ENCODE peak calls at places on chromosomes 7 and 10, in five cellular contexts. I is body of pancreas, R is HepG2, L is ELR, O is fibroblast of the aortic adventitia. W is an unnamed sample.

GRCh38 chr7:2794836-2795636 is 49.1 kb downstream of the GNA12 start:
- DNase-seq in L (no peak), R (no peak), I (no peak), O (no peak), W (no peak)

GRCh38 chr7:67251986-67252558 is 255.4 kb downstream of the TYW1 start:
- DNase-seq in O (no peak), I (no peak), L (no peak), R (no peak), W (no peak)

GRCh38 chr7:57653262-57653830 is 203.4 kb downstream of the ZNF716 start:
- DNase-seq in O (no peak), L (no peak), R (no peak), I (no peak), W (no peak)

GRCh38 chr10:71241114-71241898 is 28.9 kb downstream of the UNC5B start:
- DNase-seq in O (peak; percentile 81), R (no peak), L (no peak), I (no peak), W (no peak)

GRCh38 chr10:5445006-5445405 is 32.6 kb downstream of the NET1 start:
- DNase-seq in O (no peak), I (no peak), R (no peak), L (no peak), W (no peak)

GRCh38 chr7:42952328-42952727 is 20.2 kb downstream of the MRPL32 start:
- DNase-seq in O (no peak), L (no peak), I (no peak), R (no peak), W (no peak)

GRCh38 chr10:126397640-126398382 is 9.5 kb upstream of the ADAM12 start:
- DNase-seq in R (no peak), O (peak; percentile 98), I (no peak), L (peak; percentile 98), W (no peak)

GRCh38 chr10:55091691-55092328 is 290.8 kb upstream of the PCDH15 start:
- DNase-seq in R (no peak), L (peak; percentile 4), I (no peak), O (peak; percentile 0), W (peak; percentile 0)

GRCh38 chr10:25039531-25039930 is 23.1 kb downstream of the THNSL1 start:
- DNase-seq in O (no peak), L (no peak), I (no peak), R (no peak), W (no peak)

W was measured in HuH-7.